ENCODE peak calls at places on chromosome 18, in seven cellular contexts. One of them, this sample, is unnamed.

GRCh38 chr18:27665264-27665799 is 480.2 kb upstream of the CHST9 start:
- DNase-seq in endothelial cell: no peak
- DNase-seq in body of pancreas: no peak
- DNase-seq in upper lobe of left lung: no peak
- DNase-seq in adrenal gland: no peak
- DNase-seq in H9: no peak
- DNase-seq in upper lobe of right lung: no peak
- DNase-seq in this sample: no peak

GRCh38 chr18:42480521-42480920 is 525.5 kb downstream of the PIK3C3 start:
- DNase-seq in body of pancreas: no peak
- DNase-seq in endothelial cell: no peak
- DNase-seq in H9: no peak
- DNase-seq in upper lobe of left lung: no peak
- DNase-seq in upper lobe of right lung: no peak
- DNase-seq in adrenal gland: no peak
- DNase-seq in this sample: no peak

GRCh38 chr18:27860011-27860410 is 316.9 kb downstream of the CDH2 start:
- DNase-seq in endothelial cell: no peak
- DNase-seq in body of pancreas: no peak
- DNase-seq in H9: no peak
- DNase-seq in upper lobe of left lung: no peak
- DNase-seq in upper lobe of right lung: no peak
- DNase-seq in adrenal gland: no peak
- DNase-seq in this sample: no peak

GRCh38 chr18:13394794-13395193 is 176.2 kb downstream of the LDLRAD4 start:
- DNase-seq in endothelial cell: no peak
- DNase-seq in adrenal gland: no peak
- DNase-seq in upper lobe of left lung: no peak
- DNase-seq in upper lobe of right lung: no peak
- DNase-seq in body of pancreas: no peak
- DNase-seq in H9: no peak
- DNase-seq in this sample: no peak

GRCh38 chr18:23378470-23378764 is 74.7 kb upstream of the RIOK3 start:
- DNase-seq in upper lobe of left lung: no peak
- DNase-seq in endothelial cell: no peak
- DNase-seq in adrenal gland: no peak
- DNase-seq in upper lobe of right lung: no peak
- DNase-seq in H9: no peak
- DNase-seq in body of pancreas: no peak
- DNase-seq in this sample: no peak

GRCh38 chr18:57023483-57023882 is 123.4 kb upstream of the BOD1L2 start:
- DNase-seq in upper lobe of right lung: no peak
- DNase-seq in adrenal gland: no peak
- DNase-seq in body of pancreas: no peak
- DNase-seq in upper lobe of left lung: no peak
- DNase-seq in H9: no peak
- DNase-seq in endothelial cell: no peak
- DNase-seq in this sample: no peak

GRCh38 chr18:74478876-74479275 is 17.3 kb upstream of the CNDP2 start:
- DNase-seq in upper lobe of right lung: no peak
- DNase-seq in endothelial cell: no peak
- DNase-seq in adrenal gland: no peak
- DNase-seq in H9: no peak
- DNase-seq in body of pancreas: no peak
- DNase-seq in upper lobe of left lung: no peak
- DNase-seq in this sample: no peak

GRCh38 chr18:3594760-3595241 is 144.8 kb downstream of the TGIF1 start:
- DNase-seq in adrenal gland: peak
- DNase-seq in endothelial cell: no peak
- DNase-seq in upper lobe of left lung: peak
- DNase-seq in body of pancreas: no peak
- DNase-seq in H9: no peak
- DNase-seq in upper lobe of right lung: no peak
- DNase-seq in this sample: no peak

GRCh38 chr18:68263481-68263880 is 451.4 kb downstream of the TMX3 start:
- DNase-seq in endothelial cell: no peak
- DNase-seq in upper lobe of left lung: no peak
- DNase-seq in upper lobe of right lung: no peak
- DNase-seq in adrenal gland: no peak
- DNase-seq in body of pancreas: no peak
- DNase-seq in H9: no peak
- DNase-seq in this sample: no peak

GRCh38 chr18:78496095-78496494 is 483.5 kb upstream of the SALL3 start:
- DNase-seq in endothelial cell: no peak
- DNase-seq in upper lobe of right lung: no peak
- DNase-seq in body of pancreas: no peak
- DNase-seq in H9: no peak
- DNase-seq in upper lobe of left lung: peak
- DNase-seq in adrenal gland: no peak
- DNase-seq in this sample: no peak

GRCh38 chr18:73511751-73512525 is 635.7 kb downstream of the FBXO15 start:
- DNase-seq in upper lobe of left lung: no peak
- DNase-seq in body of pancreas: no peak
- DNase-seq in endothelial cell: no peak
- DNase-seq in adrenal gland: no peak
- DNase-seq in upper lobe of right lung: no peak
- DNase-seq in H9: no peak
- DNase-seq in this sample: no peak

GRCh38 chr18:49447810-49448745 is 12.4 kb downstream of the DYM start:
- DNase-seq in body of pancreas: no peak
- DNase-seq in upper lobe of right lung: no peak
- DNase-seq in upper lobe of left lung: peak
- DNase-seq in adrenal gland: peak
- DNase-seq in endothelial cell: peak
- DNase-seq in H9: peak
- DNase-seq in this sample: no peak

GRCh38 chr18:70931942-70932814 is 643.3 kb downstream of the SOCS6 start:
- DNase-seq in upper lobe of left lung: no peak
- DNase-seq in body of pancreas: no peak
- DNase-seq in endothelial cell: no peak
- DNase-seq in adrenal gland: peak
- DNase-seq in upper lobe of right lung: no peak
- DNase-seq in H9: peak
- DNase-seq in this sample: no peak

GRCh38 chr18:26746284-26747130 is 119.0 kb downstream of the AQP4 start:
- DNase-seq in body of pancreas: no peak
- DNase-seq in H9: no peak
- DNase-seq in upper lobe of right lung: no peak
- DNase-seq in upper lobe of left lung: no peak
- DNase-seq in adrenal gland: no peak
- DNase-seq in endothelial cell: no peak
- DNase-seq in this sample: no peak

GRCh38 chr18:23627325-23627724 is 35.4 kb downstream of the ANKRD29 start:
- DNase-seq in H9: no peak
- DNase-seq in upper lobe of right lung: no peak
- DNase-seq in upper lobe of left lung: peak
- DNase-seq in endothelial cell: no peak
- DNase-seq in adrenal gland: no peak
- DNase-seq in body of pancreas: no peak
- DNase-seq in this sample: no peak

GRCh38 chr18:36411745-36412168 is 114.2 kb downstream of the FHOD3 start:
- DNase-seq in upper lobe of left lung: no peak
- DNase-seq in upper lobe of right lung: no peak
- DNase-seq in adrenal gland: no peak
- DNase-seq in body of pancreas: no peak
- DNase-seq in H9: peak
- DNase-seq in endothelial cell: peak
- DNase-seq in this sample: no peak

GRCh38 chr18:75683426-75683825 is 255.9 kb upstream of the SMIM21 start:
- DNase-seq in H9: no peak
- DNase-seq in upper lobe of left lung: no peak
- DNase-seq in adrenal gland: no peak
- DNase-seq in endothelial cell: no peak
- DNase-seq in body of pancreas: no peak
- DNase-seq in upper lobe of right lung: no peak
- DNase-seq in this sample: no peak

GRCh38 chr18:22302152-22302551 is 115.6 kb downstream of the CTAGE1 start:
- DNase-seq in H9: no peak
- DNase-seq in body of pancreas: no peak
- DNase-seq in upper lobe of right lung: no peak
- DNase-seq in upper lobe of left lung: no peak
- DNase-seq in endothelial cell: no peak
- DNase-seq in adrenal gland: no peak
- DNase-seq in this sample: no peak

GRCh38 chr18:13222371-13223281 is 4.1 kb downstream of the LDLRAD4 start:
- DNase-seq in adrenal gland: peak
- DNase-seq in H9: no peak
- DNase-seq in endothelial cell: no peak
- DNase-seq in upper lobe of left lung: peak
- DNase-seq in upper lobe of right lung: peak
- DNase-seq in body of pancreas: peak
- DNase-seq in this sample: no peak

DNA sequence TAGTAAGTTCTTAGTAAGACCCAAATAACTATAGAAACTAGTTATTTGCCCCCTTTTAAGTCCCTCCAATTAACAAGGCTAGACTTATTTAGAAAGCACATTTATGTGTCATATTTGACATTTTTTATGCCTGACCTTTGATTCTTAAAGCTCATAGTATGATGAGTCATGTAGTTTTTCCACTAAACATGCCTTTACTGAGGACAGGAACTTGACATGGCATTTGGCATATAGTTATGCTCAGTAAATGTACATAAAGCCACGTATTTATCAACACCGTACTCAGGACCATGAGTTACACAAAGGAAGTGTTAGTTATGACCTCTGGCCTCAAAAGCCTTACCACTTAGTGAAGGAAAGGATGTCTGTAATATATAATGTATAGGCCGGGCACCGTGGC is 78.9 kb downstream of the GNAL start:
- DNase-seq in body of pancreas: no peak
- DNase-seq in adrenal gland: no peak
- DNase-seq in endothelial cell: no peak
- DNase-seq in upper lobe of left lung: no peak
- DNase-seq in H9: no peak
- DNase-seq in upper lobe of right lung: no peak
- DNase-seq in this sample: no peak
- TF ChIP-seq CTCF in body of pancreas: no peak
- TF ChIP-seq CTCF in adrenal gland: no peak
- TF ChIP-seq CTCF in endothelial cell: no peak
- TF ChIP-seq CTCF in upper lobe of left lung: no peak
- TF ChIP-seq CTCF in H9: no peak
- TF ChIP-seq CTCF in upper lobe of right lung: no peak
- TF ChIP-seq CTCF in this sample: no peak

GRCh38 chr18:7877609-7878008 is 310.5 kb downstream of the PTPRM start:
- DNase-seq in upper lobe of right lung: no peak
- DNase-seq in upper lobe of left lung: peak
- DNase-seq in endothelial cell: no peak
- DNase-seq in adrenal gland: no peak
- DNase-seq in body of pancreas: no peak
- DNase-seq in H9: no peak
- DNase-seq in this sample: no peak
- TF ChIP-seq CTCF in upper lobe of right lung: no peak
- TF ChIP-seq CTCF in upper lobe of left lung: no peak
- TF ChIP-seq CTCF in endothelial cell: no peak
- TF ChIP-seq CTCF in adrenal gland: no peak
- TF ChIP-seq CTCF in body of pancreas: no peak
- TF ChIP-seq CTCF in H9: no peak
- TF ChIP-seq CTCF in this sample: no peak

DNA sequence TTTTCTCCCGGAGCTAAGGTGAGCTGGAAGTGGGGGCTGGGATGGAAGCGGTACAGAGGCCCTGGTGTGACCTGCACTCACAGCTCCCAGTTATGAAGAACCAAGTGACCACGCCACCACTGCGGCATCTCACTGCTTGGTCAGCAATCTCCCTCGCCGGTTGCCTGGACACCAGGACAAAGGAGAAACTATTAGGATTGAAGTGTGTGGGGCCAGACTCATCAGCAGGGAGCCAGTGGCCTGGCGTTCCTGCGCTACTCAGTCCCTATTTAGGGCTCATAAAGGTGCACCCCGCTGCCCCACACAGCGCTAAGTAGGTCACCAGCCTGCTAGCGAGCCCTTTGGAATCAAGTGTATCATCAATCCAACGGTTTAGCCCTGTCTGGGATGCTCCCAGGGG is 82.9 kb downstream of the ZCCHC2 start:
- DNase-seq in upper lobe of right lung: no peak
- DNase-seq in body of pancreas: no peak
- DNase-seq in upper lobe of left lung: no peak
- DNase-seq in adrenal gland: no peak
- DNase-seq in H9: no peak
- DNase-seq in endothelial cell: no peak
- DNase-seq in this sample: no peak
- TF ChIP-seq CTCF in upper lobe of right lung: no peak
- TF ChIP-seq CTCF in body of pancreas: no peak
- TF ChIP-seq CTCF in upper lobe of left lung: no peak
- TF ChIP-seq CTCF in adrenal gland: no peak
- TF ChIP-seq CTCF in H9: no peak
- TF ChIP-seq CTCF in endothelial cell: no peak
- TF ChIP-seq CTCF in this sample: no peak

GRCh38 chr18:80171190-80171872 is 62.3 kb downstream of the ADNP2 start:
- DNase-seq in body of pancreas: peak
- DNase-seq in H9: peak
- DNase-seq in upper lobe of left lung: no peak
- DNase-seq in upper lobe of right lung: peak
- DNase-seq in adrenal gland: peak
- DNase-seq in endothelial cell: peak
- DNase-seq in this sample: peak

GRCh38 chr18:80169607-80170006 is 60.5 kb downstream of the ADNP2 start:
- DNase-seq in adrenal gland: no peak
- DNase-seq in upper lobe of right lung: peak
- DNase-seq in H9: no peak
- DNase-seq in upper lobe of left lung: no peak
- DNase-seq in body of pancreas: no peak
- DNase-seq in endothelial cell: no peak
- DNase-seq in this sample: no peak

GRCh38 chr18:80168982-80169381 is 59.9 kb downstream of the ADNP2 start:
- DNase-seq in upper lobe of right lung: peak
- DNase-seq in H9: no peak
- DNase-seq in upper lobe of left lung: no peak
- DNase-seq in endothelial cell: no peak
- DNase-seq in body of pancreas: no peak
- DNase-seq in adrenal gland: no peak
- DNase-seq in this sample: no peak

GRCh38 chr18:80172056-80172455 is 63.0 kb downstream of the ADNP2 start:
- DNase-seq in upper lobe of right lung: no peak
- DNase-seq in upper lobe of left lung: no peak
- DNase-seq in endothelial cell: no peak
- DNase-seq in H9: no peak
- DNase-seq in adrenal gland: no peak
- DNase-seq in body of pancreas: no peak
- DNase-seq in this sample: no peak

DNA sequence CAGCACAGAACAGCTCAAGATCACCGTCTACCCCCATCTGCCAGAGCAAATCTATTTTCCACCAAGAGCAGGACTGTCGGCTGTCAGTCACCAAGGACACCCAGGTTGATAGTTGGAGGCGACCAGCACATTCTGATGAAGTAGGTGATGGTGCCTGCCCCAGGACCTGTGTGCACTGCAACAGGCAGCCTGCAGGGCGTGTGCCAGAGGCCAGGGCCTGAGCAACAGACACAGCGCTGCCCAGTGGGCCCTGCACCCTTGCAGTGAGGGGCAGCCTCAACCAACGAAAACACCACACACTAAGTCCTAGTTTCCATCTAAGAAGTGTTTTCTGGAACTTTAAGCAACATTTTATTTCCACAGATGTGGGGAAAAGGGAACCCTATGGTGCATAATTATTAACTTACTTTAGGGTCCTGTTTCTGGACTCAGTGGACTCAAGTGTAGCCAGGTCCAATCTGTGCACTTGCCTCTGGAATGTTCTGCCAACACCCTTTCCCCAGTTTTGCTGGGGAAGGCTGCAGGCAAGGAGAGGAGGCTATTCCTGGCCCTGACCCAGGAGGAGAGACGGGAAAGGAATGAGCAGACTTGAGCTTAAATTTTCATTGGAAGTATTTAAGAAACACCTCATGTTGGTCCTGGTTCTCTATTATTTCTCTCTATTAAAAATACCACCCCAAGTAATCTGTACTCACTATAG is 61.5 kb downstream of the ADNP2 start:
- DNase-seq in upper lobe of left lung: no peak
- DNase-seq in endothelial cell: no peak
- DNase-seq in adrenal gland: no peak
- DNase-seq in body of pancreas: no peak
- DNase-seq in H9: no peak
- DNase-seq in upper lobe of right lung: peak
- DNase-seq in this sample: no peak
- TF ChIP-seq CTCF in upper lobe of left lung: no peak
- TF ChIP-seq CTCF in endothelial cell: no peak
- TF ChIP-seq CTCF in adrenal gland: no peak
- TF ChIP-seq CTCF in body of pancreas: no peak
- TF ChIP-seq CTCF in H9: no peak
- TF ChIP-seq CTCF in upper lobe of right lung: no peak
- TF ChIP-seq CTCF in this sample: no peak

This sample was measured in progenitor cell of endocrine pancreas.